ENCODE peak calls at places on chromosomes 4 and X, in five cellular contexts. One of them, this sample, is unnamed.

GRCh38 chr4:5895287-5895686 is 2.4 kb upstream of the CRMP1 start:
- DNase-seq in A549: no peak
- DNase-seq in suprapubic skin: no peak
- DNase-seq in tibial nerve: no peak
- DNase-seq in HCT116: no peak
- DNase-seq in this sample: no peak

GRCh38 chr4:7957113-7957656 is 17.5 kb upstream of the AFAP1 start:
- DNase-seq in A549: no peak
- DNase-seq in suprapubic skin: no peak
- DNase-seq in tibial nerve: no peak
- DNase-seq in HCT116: no peak
- DNase-seq in this sample: no peak

GRCh38 chr4:46425775-46426400 is 36.0 kb upstream of the GABRA2 start:
- DNase-seq in A549: no peak
- DNase-seq in suprapubic skin: no peak
- DNase-seq in tibial nerve: no peak
- DNase-seq in HCT116: no peak
- DNase-seq in this sample: no peak

GRCh38 chr4:52259978-52260377 is 208.9 kb downstream of the SPATA18 start:
- DNase-seq in A549: no peak
- DNase-seq in suprapubic skin: no peak
- DNase-seq in tibial nerve: no peak
- DNase-seq in HCT116: no peak
- DNase-seq in this sample: no peak

GRCh38 chrX:49178537-49178936 is 6.8 kb downstream of the PLP2 start:
- DNase-seq in A549: no peak
- DNase-seq in suprapubic skin: no peak
- DNase-seq in tibial nerve: no peak
- DNase-seq in HCT116: no peak
- DNase-seq in this sample: no peak

GRCh38 chr4:14856076-14856926 is 146.0 kb upstream of the CPEB2 start:
- DNase-seq in A549: peak; percentile 65
- DNase-seq in suprapubic skin: no peak
- DNase-seq in tibial nerve: peak; percentile 17
- DNase-seq in HCT116: peak; percentile 86
- DNase-seq in this sample: peak; percentile 67

GRCh38 chr4:168129046-168129772 is 36.9 kb downstream of the ANXA10 start:
- DNase-seq in A549: no peak
- DNase-seq in suprapubic skin: no peak
- DNase-seq in tibial nerve: no peak
- DNase-seq in HCT116: no peak
- DNase-seq in this sample: no peak

GRCh38 chr4:81485310-81485980 is 13.7 kb upstream of the RASGEF1B start:
- DNase-seq in A549: no peak
- DNase-seq in suprapubic skin: no peak
- DNase-seq in tibial nerve: no peak
- DNase-seq in HCT116: no peak
- DNase-seq in this sample: no peak

GRCh38 chr4:119284876-119285611 is 36.9 kb downstream of the FABP2 start:
- DNase-seq in A549: no peak
- DNase-seq in suprapubic skin: no peak
- DNase-seq in tibial nerve: no peak
- DNase-seq in HCT116: no peak
- DNase-seq in this sample: no peak

GRCh38 chrX:2609431-2610238 is 81.5 kb upstream of the CD99 start:
- DNase-seq in A549: peak; percentile 19
- DNase-seq in suprapubic skin: no peak
- DNase-seq in tibial nerve: no peak
- DNase-seq in HCT116: no peak
- DNase-seq in this sample: no peak

GRCh38 chrX:105323951-105324350 is 103.5 kb upstream of the TEX13A start:
- DNase-seq in A549: no peak
- DNase-seq in suprapubic skin: no peak
- DNase-seq in tibial nerve: no peak
- DNase-seq in HCT116: no peak
- DNase-seq in this sample: no peak

GRCh38 chrX:77704881-77705280 is 81.1 kb downstream of the ATRX start:
- DNase-seq in A549: no peak
- DNase-seq in suprapubic skin: no peak
- DNase-seq in tibial nerve: no peak
- DNase-seq in HCT116: no peak
- DNase-seq in this sample: no peak

GRCh38 chrX:10393241-10393640 is 227.1 kb downstream of the MID1 start:
- DNase-seq in A549: no peak
- DNase-seq in suprapubic skin: no peak
- DNase-seq in tibial nerve: no peak
- DNase-seq in HCT116: no peak
- DNase-seq in this sample: no peak

GRCh38 chr4:150943831-150944230 is 71.3 kb downstream of the LRBA start:
- DNase-seq in A549: no peak
- DNase-seq in suprapubic skin: no peak
- DNase-seq in tibial nerve: no peak
- DNase-seq in HCT116: no peak
- DNase-seq in this sample: no peak

GRCh38 chrX:41558531-41558930 is 111.4 kb downstream of the NYX start:
- DNase-seq in A549: peak; percentile 14
- DNase-seq in suprapubic skin: no peak
- DNase-seq in tibial nerve: no peak
- DNase-seq in HCT116: no peak
- DNase-seq in this sample: no peak

GRCh38 chr4:183437452-183437851 is 7.0 kb upstream of the CDKN2AIP start:
- DNase-seq in A549: no peak
- DNase-seq in suprapubic skin: no peak
- DNase-seq in tibial nerve: no peak
- DNase-seq in HCT116: no peak
- DNase-seq in this sample: no peak

GRCh38 chrX:102154218-102154860 is 1.4 kb downstream of the BEX5 start:
- DNase-seq in A549: no peak
- DNase-seq in suprapubic skin: no peak
- DNase-seq in tibial nerve: no peak
- DNase-seq in HCT116: no peak
- DNase-seq in this sample: peak; percentile 41

GRCh38 chrX:153102436-153102835 is 30.2 kb downstream of the PNMA6A start:
- DNase-seq in A549: no peak
- DNase-seq in suprapubic skin: no peak
- DNase-seq in tibial nerve: no peak
- DNase-seq in HCT116: no peak
- DNase-seq in this sample: no peak

GRCh38 chrX:152428089-152428488 is 23.0 kb downstream of the GABRA3 start:
- DNase-seq in A549: no peak
- DNase-seq in suprapubic skin: no peak
- DNase-seq in tibial nerve: no peak
- DNase-seq in HCT116: no peak
- DNase-seq in this sample: no peak

GRCh38 chrX:107674480-107675364 is 46.4 kb downstream of the PRPS1 start:
- DNase-seq in A549: no peak
- DNase-seq in suprapubic skin: peak; percentile 93
- DNase-seq in tibial nerve: peak; percentile 69
- DNase-seq in HCT116: no peak
- DNase-seq in this sample: peak; percentile 84

GRCh38 chrX:114611018-114611619 is 27.2 kb downstream of the HTR2C start:
- DNase-seq in A549: peak; percentile 9
- DNase-seq in suprapubic skin: no peak
- DNase-seq in tibial nerve: no peak
- DNase-seq in HCT116: peak; percentile 34
- DNase-seq in this sample: peak; percentile 68

GRCh38 chrX:11239230-11239629 is 54.0 kb upstream of the AMELX start:
- DNase-seq in A549: no peak
- DNase-seq in suprapubic skin: no peak
- DNase-seq in tibial nerve: no peak
- DNase-seq in HCT116: no peak
- DNase-seq in this sample: no peak

GRCh38 chrX:80184854-80185253 is 170.3 kb downstream of the TBX22 start:
- DNase-seq in A549: no peak
- DNase-seq in suprapubic skin: no peak
- DNase-seq in tibial nerve: no peak
- DNase-seq in HCT116: no peak
- DNase-seq in this sample: no peak

GRCh38 chrX:80181079-80181478 is 166.5 kb downstream of the TBX22 start:
- DNase-seq in A549: no peak
- DNase-seq in suprapubic skin: no peak
- DNase-seq in tibial nerve: no peak
- DNase-seq in HCT116: no peak
- DNase-seq in this sample: no peak
- TF ChIP-seq CTCF in A549: no peak
- TF ChIP-seq CTCF in suprapubic skin: no peak
- TF ChIP-seq CTCF in tibial nerve: no peak
- TF ChIP-seq CTCF in HCT116: no peak
- TF ChIP-seq CTCF in this sample: no peak

GRCh38 chr4:55348436-55348835 is 2.4 kb downstream of the SRD5A3 start:
- DNase-seq in A549: no peak
- DNase-seq in suprapubic skin: no peak
- DNase-seq in tibial nerve: no peak
- DNase-seq in HCT116: no peak
- DNase-seq in this sample: no peak

GRCh38 chr4:55347610-55348228 is 1.7 kb downstream of the SRD5A3 start:
- DNase-seq in A549: no peak
- DNase-seq in suprapubic skin: no peak
- DNase-seq in tibial nerve: no peak
- DNase-seq in HCT116: no peak
- DNase-seq in this sample: no peak

GRCh38 chr4:55345054-55345453 is 988 bp upstream of the SRD5A3 start:
- DNase-seq in A549: no peak
- DNase-seq in suprapubic skin: no peak
- DNase-seq in tibial nerve: no peak
- DNase-seq in HCT116: no peak
- DNase-seq in this sample: no peak

GRCh38 chr4:55346851-55347255 is 811 bp downstream of the SRD5A3 start:
- DNase-seq in A549: no peak
- DNase-seq in suprapubic skin: no peak
- DNase-seq in tibial nerve: no peak
- DNase-seq in HCT116: no peak
- DNase-seq in this sample: no peak

DNA sequence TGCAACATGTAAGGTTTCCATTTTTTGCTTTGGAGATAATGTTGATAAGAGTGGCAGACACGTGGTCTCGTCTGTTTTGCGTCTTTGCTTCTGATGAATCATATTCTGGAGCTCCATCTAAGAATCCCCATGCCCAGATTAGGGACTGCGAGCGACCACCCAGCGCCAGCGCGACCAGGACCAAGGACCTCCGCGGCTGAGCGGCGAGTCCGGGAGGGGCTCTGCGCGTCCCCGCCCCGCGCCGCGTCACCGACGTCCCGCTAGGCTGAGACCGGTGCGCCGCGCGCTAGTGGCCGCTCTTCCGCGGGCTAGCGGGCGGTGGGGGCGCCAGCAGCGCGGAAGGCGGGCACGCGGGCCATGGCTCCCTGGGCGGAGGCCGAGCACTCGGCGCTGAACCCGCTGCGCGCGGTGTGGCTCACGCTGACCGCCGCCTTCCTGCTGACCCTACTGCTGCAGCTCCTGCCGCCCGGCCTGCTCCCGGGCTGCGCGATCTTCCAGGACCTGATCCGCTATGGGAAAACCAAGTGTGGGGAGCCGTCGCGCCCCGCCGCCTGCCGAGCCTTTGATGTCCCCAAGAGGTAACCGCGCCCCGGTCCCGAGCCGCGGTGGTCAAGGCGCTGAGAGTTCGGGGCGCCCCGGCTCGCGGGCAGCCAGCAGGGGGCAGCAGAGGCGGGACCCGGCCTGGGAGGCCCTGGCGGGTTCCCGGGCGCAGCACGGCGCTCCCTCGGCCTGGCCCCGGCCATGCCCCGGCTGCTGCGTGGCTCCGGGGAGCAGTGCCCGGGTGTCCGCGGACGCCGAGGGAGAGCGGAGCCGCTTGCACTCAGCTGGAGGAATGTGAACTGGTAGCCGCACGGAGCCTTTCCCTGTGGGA is at the start of gene SRD5A3:
- DNase-seq in A549: peak; percentile 64
- DNase-seq in suprapubic skin: peak; percentile 88
- DNase-seq in tibial nerve: peak; percentile 70
- DNase-seq in HCT116: peak; percentile 63
- DNase-seq in this sample: peak; percentile 92
- TF ChIP-seq POLR2A in A549: peak; percentile 88
- TF ChIP-seq POLR2A in suprapubic skin: peak; percentile 40
- TF ChIP-seq POLR2A in tibial nerve: no peak
- TF ChIP-seq POLR2A in HCT116: peak; percentile 86
- TF ChIP-seq POLR2A in this sample: peak; percentile 30

GRCh38 chrX:45781901-45782553 is 581.4 kb upstream of the DIPK2B start:
- DNase-seq in A549: peak; percentile 43
- DNase-seq in suprapubic skin: no peak
- DNase-seq in tibial nerve: no peak
- DNase-seq in HCT116: no peak
- DNase-seq in this sample: no peak
- TF ChIP-seq CTCF in A549: peak; percentile 39
- TF ChIP-seq CTCF in suprapubic skin: no peak
- TF ChIP-seq CTCF in tibial nerve: no peak
- TF ChIP-seq CTCF in HCT116: peak; percentile 16
- TF ChIP-seq CTCF in this sample: no peak

GRCh38 chrX:119690921-119691716 is 1.8 kb downstream of the SEPTIN6 start:
- DNase-seq in A549: no peak
- DNase-seq in suprapubic skin: no peak
- DNase-seq in tibial nerve: no peak
- DNase-seq in HCT116: no peak
- DNase-seq in this sample: peak; percentile 31
- TF ChIP-seq POLR2A in A549: no peak
- TF ChIP-seq POLR2A in suprapubic skin: no peak
- TF ChIP-seq POLR2A in tibial nerve: no peak
- TF ChIP-seq POLR2A in HCT116: no peak
- TF ChIP-seq POLR2A in this sample: no peak

DNA sequence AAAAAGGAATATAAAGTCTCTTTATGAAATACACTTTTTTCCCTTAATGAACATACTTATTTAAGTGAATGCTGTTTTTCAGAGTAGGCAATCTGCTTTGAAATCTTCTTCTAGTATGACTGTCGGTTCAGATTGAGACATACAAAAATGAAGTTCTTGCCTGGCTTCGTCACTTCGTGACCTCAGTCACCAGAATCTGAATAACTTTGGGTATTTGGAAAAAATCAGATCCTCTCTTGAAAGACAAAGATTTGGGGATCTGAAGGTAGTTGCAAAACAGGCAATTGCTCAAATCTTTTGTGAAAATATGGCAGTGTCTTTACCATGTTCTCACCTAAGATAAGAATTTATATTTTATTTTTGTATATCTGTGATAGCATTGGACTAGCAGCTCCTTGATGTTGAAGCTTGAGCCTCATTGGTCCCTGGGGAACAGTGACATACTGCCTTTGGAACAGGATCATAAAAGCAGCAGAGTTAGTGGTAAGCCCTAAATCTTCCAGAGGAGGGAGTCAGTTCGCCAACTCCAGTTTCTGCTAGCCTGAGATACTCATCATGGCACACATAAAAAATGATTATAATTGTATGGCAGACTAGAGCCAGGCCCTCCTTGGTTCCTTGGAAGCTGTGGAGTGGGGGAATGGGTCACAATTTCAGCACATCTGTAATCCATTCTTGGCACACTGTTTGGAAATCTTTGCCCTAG is 4.9 kb downstream of the ARFIP1 start:
- DNase-seq in A549: peak; percentile 11
- DNase-seq in suprapubic skin: no peak
- DNase-seq in tibial nerve: no peak
- DNase-seq in HCT116: peak; percentile 45
- DNase-seq in this sample: no peak
- TF ChIP-seq CTCF in A549: no peak
- TF ChIP-seq CTCF in suprapubic skin: no peak
- TF ChIP-seq CTCF in tibial nerve: no peak
- TF ChIP-seq CTCF in HCT116: no peak
- TF ChIP-seq CTCF in this sample: no peak